ENCODE peak calls at places on chromosomes 12 and 14, in six cellular contexts. L is stimulated activated CD4-positive, alpha-beta T cell treated with anti-CD3 and anti-CD28 coated beads, Interleukin-2, amount 100 ng/mL, for 48 hours; K is lung; E is GM12891; F is psoas muscle; X is EL. A is an unnamed sample.

GRCh38 chr14:68687746-68688145 is 105.1 kb downstream of the ZFP36L1 start:
- DNase-seq in X (peak; percentile 91), F (no peak), K (no peak), L (no peak), E (no peak), A (no peak)

GRCh38 chr12:109510196-109510595 is 32.8 kb downstream of the UBE3B start:
- DNase-seq in K (no peak), F (no peak), E (no peak), L (no peak), X (no peak), A (no peak)

GRCh38 chr12:58916891-58917570 is 3.3 kb downstream of the LRIG3 start:
- DNase-seq in L (no peak), K (no peak), X (peak; percentile 43), E (no peak), F (no peak), A (no peak)

GRCh38 chr14:101058571-101058970 is 155.0 kb upstream of the RTL1 start:
- DNase-seq in K (no peak), E (no peak), F (no peak), X (peak; percentile 30), L (no peak), A (no peak)

GRCh38 chr12:1456885-1457284 is 137.5 kb downstream of the FBXL14 start:
- DNase-seq in L (no peak), E (no peak), F (no peak), X (no peak), K (no peak), A (no peak)

GRCh38 chr14:99124482-99125104 is 147.4 kb downstream of the BCL11B start:
- DNase-seq in X (no peak), K (peak; percentile 22), E (no peak), F (no peak), L (no peak), A (no peak)

GRCh38 chr12:93571854-93572711 is at the start of gene SOCS2:
- DNase-seq in F (peak; percentile 47), L (peak; percentile 20), E (peak; percentile 26), K (no peak), X (peak; percentile 61), A (no peak)

GRCh38 chr14:92968291-92969020 is 45.5 kb downstream of the CHGA start:
- DNase-seq in K (no peak), F (peak; percentile 0), X (no peak), L (no peak), E (no peak), A (no peak)

GRCh38 chr12:89709994-89710872 is 1.6 kb upstream of the ATP2B1 start:
- DNase-seq in L (peak; percentile 35), K (peak; percentile 67), E (no peak), F (peak; percentile 70), X (peak; percentile 58), A (no peak)

GRCh38 chr12:77225373-77225772 is 160.0 kb upstream of the E2F7 start:
- DNase-seq in L (no peak), K (no peak), F (no peak), X (no peak), E (no peak), A (no peak)

GRCh38 chr12:26740991-26741390 is 92.0 kb downstream of the ITPR2 start:
- DNase-seq in F (no peak), L (no peak), X (peak; percentile 28), K (no peak), E (no peak), A (no peak)